ENCODE peak calls at places on chromosome 16, in five cellular contexts. Z is neural progenitor cell, C is left lung, N is fibroblast of lung, Y is ascending aorta. B is an unnamed sample. For H3K4me1, the result is how much of the 10 kb centered on the place peaks cover.

GRCh38 chr16:35255816-35256215 is 1796.4 kb downstream of the TP53TG3F start:
- DNase-seq in Z (no peak), C (no peak), N (no peak), Y (no peak), B (no peak)

GRCh38 chr16:5791011-5791410 is 693.4 kb upstream of the EEF2KMT start:
- DNase-seq in Z (no peak), C (no peak), N (no peak), Y (no peak), B (peak)

GRCh38 chr16:83971165-83972130 is 3.4 kb downstream of the NECAB2 start:
- DNase-seq in Z (peak), C (peak), N (no peak), Y (no peak), B (no peak)

GRCh38 chr16:27369806-27370205 is 32.2 kb upstream of the IL21R start:
- DNase-seq in Z (no peak), C (no peak), N (peak), Y (no peak), B (no peak)

GRCh38 chr16:26680671-26681070 is 386.1 kb upstream of the C16orf82 start:
- DNase-seq in Z (no peak), C (no peak), N (no peak), Y (no peak), B (no peak)

GRCh38 chr16:79067600-79067999 is 532.9 kb downstream of the MAF start:
- DNase-seq in Z (no peak), C (no peak), N (peak), Y (no peak), B (no peak)

GRCh38 chr16:50071075-50071671 is 5.4 kb downstream of the HEATR3 start:
- DNase-seq in Z (no peak), C (no peak), N (no peak), Y (no peak), B (no peak)

GRCh38 chr16:81350306-81350615 is 35.5 kb downstream of the GAN start:
- DNase-seq in Z (no peak), C (no peak), N (peak), Y (no peak), B (no peak)

GRCh38 chr16:21104124-21104860 is 46.4 kb downstream of the DNAH3 start:
- DNase-seq in Z (peak), C (no peak), N (no peak), Y (no peak), B (peak)

GRCh38 chr16:84247844-84248243 is 8.0 kb upstream of the KCNG4 start:
- DNase-seq in Z (no peak), C (no peak), N (no peak), Y (no peak), B (no peak)

GRCh38 chr16:81866820-81867440 is 87.8 kb downstream of the PLCG2 start:
- DNase-seq in Z (no peak), C (peak), N (no peak), Y (peak), B (no peak)

GRCh38 chr16:8751481-8752311 is 45.7 kb downstream of the TMEM186 start:
- DNase-seq in Z (no peak), C (no peak), N (peak), Y (no peak), B (peak)

GRCh38 chr16:89581861-89582563 is 6.5 kb downstream of the CPNE7 start:
- DNase-seq in Z (no peak), C (no peak), N (peak), Y (no peak), B (no peak)

GRCh38 chr16:1157639-1158455 is 4.9 kb downstream of the CACNA1H start:
- DNase-seq in Z (no peak), C (no peak), N (no peak), Y (no peak), B (no peak)

GRCh38 chr16:26717826-26718225 is 348.9 kb upstream of the C16orf82 start:
- DNase-seq in Z (no peak), C (no peak), N (no peak), Y (no peak), B (peak)

GRCh38 chr16:10619271-10619849 is 39.0 kb upstream of the EMP2 start:
- DNase-seq in Z (peak), C (peak), N (no peak), Y (no peak), B (peak)

GRCh38 chr16:28009586-28010373 is 53.7 kb downstream of the GSG1L start:
- DNase-seq in Z (no peak), C (no peak), N (no peak), Y (no peak), B (no peak)

GRCh38 chr16:3953728-3954410 is 73.4 kb upstream of the CREBBP start:
- DNase-seq in Z (peak), C (no peak), N (no peak), Y (peak), B (no peak)

GRCh38 chr16:15950167-15950854 is 895 bp downstream of the ABCC1 start:
- DNase-seq in Z (peak), C (no peak), N (peak), Y (peak), B (peak)

GRCh38 chr16:13795131-13795530 is 124.8 kb upstream of the ERCC4 start:
- DNase-seq in Z (no peak), C (no peak), N (no peak), Y (peak), B (no peak)

GRCh38 chr16:13793788-13794461 is 126.0 kb upstream of the ERCC4 start:
- DNase-seq in Z (no peak), C (no peak), N (no peak), Y (peak), B (no peak)

GRCh38 chr16:13791095-13791494 is 128.9 kb upstream of the ERCC4 start:
- DNase-seq in Z (no peak), C (no peak), N (no peak), Y (no peak), B (no peak)
- H3K27ac ChIP-seq in Z (no peak), C (no peak), N (no peak), Y (no peak), B (no peak)

GRCh38 chr16:74734361-74735161 is 33.9 kb upstream of the MLKL start:
- DNase-seq in Z (peak), C (no peak), N (no peak), Y (no peak), B (no peak)
- TF ChIP-seq CTCF in Z (no peak), C (no peak), N (no peak), Y (no peak), B (no peak)

GRCh38 chr16:57091200-57091989 is 988 bp upstream of the CPNE2 start:
- DNase-seq in Z (peak), C (peak), N (peak), Y (peak), B (peak)

GRCh38 chr16:57091990-57092785 is at the start of gene CPNE2:
- DNase-seq in Z (peak), C (peak), N (peak), Y (peak), B (peak)

GRCh38 chr16:57092786-57093301 is 461 bp downstream of the CPNE2 start:
- DNase-seq in Z (peak), C (peak), N (no peak), Y (peak), B (peak)

GRCh38 chr16:57087003-57087402 is 5.4 kb upstream of the CPNE2 start:
- DNase-seq in Z (no peak), C (no peak), N (no peak), Y (no peak), B (no peak)

GRCh38 chr16:57089406-57089805 is 3.0 kb upstream of the CPNE2 start:
- DNase-seq in Z (no peak), C (no peak), N (no peak), Y (no peak), B (no peak)
- H3K4me1 ChIP-seq in Z (under half), C (under half), N (under half), Y (under half), B (under half)

DNA sequence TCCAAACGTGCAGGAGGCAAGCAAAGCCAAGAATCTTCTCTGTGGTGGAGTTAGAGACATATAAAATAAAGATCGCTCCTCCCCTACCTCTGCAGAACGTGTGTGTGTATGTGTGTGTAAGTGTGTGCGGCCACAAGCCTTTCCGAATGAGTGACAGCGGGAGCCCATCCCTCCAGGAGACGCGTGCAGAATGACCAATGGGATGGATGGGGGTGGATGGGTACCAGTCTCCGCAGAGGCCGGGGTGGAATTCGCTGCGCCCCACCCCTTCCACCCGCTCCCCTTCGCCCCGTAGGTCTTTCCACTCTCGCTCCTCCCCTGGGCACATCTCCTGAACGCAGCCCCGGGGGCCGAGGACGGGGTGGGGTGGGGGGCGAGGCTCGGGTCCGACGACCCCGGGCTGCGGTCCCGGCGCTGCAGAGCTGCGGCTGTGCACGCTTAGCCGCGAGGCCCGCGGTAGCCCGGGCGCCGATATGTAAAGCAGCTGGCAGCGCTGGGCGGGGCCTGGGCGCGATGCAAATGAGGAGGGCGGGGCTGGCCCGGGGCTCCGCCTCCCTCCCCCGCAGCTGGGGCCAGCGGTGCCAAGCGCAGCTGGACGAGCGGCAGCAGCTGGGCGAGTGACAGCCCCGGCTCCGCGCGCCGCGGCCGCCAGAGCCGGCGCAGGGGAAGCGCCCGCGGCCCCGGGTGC is at the start of gene PRKCB:
- DNase-seq in Z (peak), C (peak), N (peak), Y (peak), B (peak)
- H3K27ac ChIP-seq in Z (no peak), C (peak), N (no peak), Y (no peak), B (peak)

GRCh38 chr16:24689128-24689527 is 40.3 kb upstream of the TNRC6A start:
- DNase-seq in Z (peak), C (no peak), N (peak), Y (no peak), B (peak)
- TF ChIP-seq CTCF in Z (peak), C (peak), N (peak), Y (no peak), B (peak)

DNA sequence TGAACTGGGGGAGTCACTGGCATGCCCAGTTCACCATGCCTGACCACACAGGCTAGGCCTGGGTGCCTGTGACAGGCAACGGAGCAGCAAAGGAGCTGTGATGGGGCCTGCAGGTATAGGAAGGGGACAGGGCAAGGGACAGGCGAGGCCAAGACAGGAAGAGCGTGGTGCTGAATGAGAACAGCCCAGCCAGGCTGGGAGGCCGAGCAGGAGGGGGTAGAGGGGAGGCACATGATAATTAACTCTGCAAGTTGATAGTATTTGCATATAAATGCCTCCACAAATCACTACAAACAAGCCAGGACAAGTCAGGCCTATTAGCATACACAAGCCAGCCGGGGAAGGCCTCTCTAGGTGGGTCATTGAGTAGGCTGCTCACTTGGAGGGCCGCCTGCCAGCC is 7.8 kb downstream of the ZFHX3 start:
- DNase-seq in Z (peak), C (no peak), N (no peak), Y (no peak), B (peak)
- H3K4me1 ChIP-seq in Z (half or more), C (under half), N (under half), Y (half or more), B (half or more)

GRCh38 chr16:24645739-24646645 is 83.5 kb upstream of the TNRC6A start:
- DNase-seq in Z (no peak), C (no peak), N (peak), Y (peak), B (peak)
- H3K27ac ChIP-seq in Z (no peak), C (no peak), N (peak), Y (peak), B (peak)

B was measured in A673.